ENCODE peak calls at places on chromosomes 6 and 20, in five cellular contexts. J, W, O, K and C are unnamed samples.

GRCh38 chr20:37686762-37687477 is 6.9 kb upstream of the CTNNBL1 start:
- DNase-seq in W (no peak), O (no peak), J (no peak), K (no peak), C (no peak)

GRCh38 chr6:4603291-4603690 is 172.9 kb upstream of the CDYL start:
- DNase-seq in W (no peak), K (no peak), J (no peak), O (no peak), C (no peak)

GRCh38 chr20:14580426-14581074 is 243.1 kb upstream of the FLRT3 start:
- DNase-seq in O (no peak), J (no peak), K (no peak), W (no peak), C (no peak)

GRCh38 chr6:101662111-101662897 is 268.8 kb downstream of the GRIK2 start:
- DNase-seq in W (no peak), K (no peak), J (no peak), O (no peak), C (no peak)

GRCh38 chr6:71544028-71544427 is 255.4 kb downstream of the OGFRL1 start:
- DNase-seq in W (no peak), K (no peak), O (no peak), J (no peak), C (no peak)

GRCh38 chr6:133046576-133046975 is 194.6 kb upstream of the EYA4 start:
- DNase-seq in O (no peak), W (no peak), J (no peak), K (no peak), C (no peak)

GRCh38 chr6:31267504-31268371 is 4.2 kb downstream of the HLA-C start:
- DNase-seq in K (no peak), O (no peak), W (no peak), J (no peak), C (no peak)

GRCh38 chr20:1700990-1701389 is 43.4 kb upstream of the SIRPG start:
- DNase-seq in O (no peak), K (no peak), W (no peak), J (no peak), C (no peak)

GRCh38 chr6:165872311-165872710 is 209.3 kb upstream of the PDE10A start:
- DNase-seq in J (no peak), K (no peak), O (no peak), W (no peak), C (no peak)

GRCh38 chr6:31354248-31354647 is 2.7 kb downstream of the HLA-B start:
- DNase-seq in K (no peak), O (no peak), W (no peak), J (no peak), C (no peak)

GRCh38 chr20:54633374-54633773 is 158.0 kb downstream of the DOK5 start:
- DNase-seq in K (no peak), O (no peak), W (no peak), J (no peak), C (no peak)

GRCh38 chr20:16346956-16347355 is 226.3 kb downstream of the KIF16B start:
- DNase-seq in J (no peak), O (no peak), W (no peak), K (no peak), C (no peak)

GRCh38 chr6:142478117-142478516 is 176.3 kb downstream of the ADGRG6 start:
- DNase-seq in W (no peak), K (no peak), O (no peak), J (no peak), C (no peak)

GRCh38 chr6:24766685-24767462 is 7.9 kb upstream of the GMNN start:
- DNase-seq in W (no peak), K (no peak), J (no peak), O (no peak), C (no peak)

GRCh38 chr6:103036846-103037245 is 1643.3 kb downstream of the GRIK2 start:
- DNase-seq in O (no peak), K (no peak), J (no peak), W (no peak), C (no peak)

GRCh38 chr6:26312096-26312463 is 52.9 kb upstream of the BTN3A2 start:
- DNase-seq in W (no peak), K (no peak), O (no peak), J (no peak), C (no peak)

GRCh38 chr6:148144917-148145521 is 197.6 kb upstream of the SASH1 start:
- DNase-seq in W (peak), O (peak), J (peak), K (no peak), C (peak)

GRCh38 chr20:4170621-4171537 is 155.5 kb upstream of the RNF24 start:
- DNase-seq in J (no peak), O (no peak), W (peak), K (no peak), C (no peak)

GRCh38 chr6:154754152-154754551 is 20.9 kb downstream of the SCAF8 start:
- DNase-seq in K (no peak), O (no peak), J (no peak), W (no peak), C (no peak)

GRCh38 chr20:62067547-62068260 is 2.0 kb upstream of the TAF4 start:
- DNase-seq in W (no peak), O (no peak), K (no peak), J (no peak), C (no peak)

GRCh38 chr20:8339313-8339712 is 207.2 kb downstream of the PLCB1 start:
- DNase-seq in W (no peak), K (no peak), J (no peak), O (no peak), C (no peak)

GRCh38 chr6:127969701-127970100 is 68.8 kb upstream of the THEMIS start:
- DNase-seq in J (no peak), O (no peak), K (no peak), W (no peak), C (no peak)

GRCh38 chr20:9490171-9490570 is 24.2 kb upstream of the LAMP5 start:
- DNase-seq in O (no peak), J (no peak), K (no peak), W (no peak), C (no peak)

GRCh38 chr6:64074981-64075380 is 439.4 kb downstream of the PHF3 start:
- DNase-seq in W (no peak), O (no peak), K (no peak), J (no peak), C (no peak)

GRCh38 chr6:132872923-132873322 is 58.6 kb downstream of the RPS12 start:
- DNase-seq in J (no peak), K (no peak), O (no peak), W (no peak), C (no peak)

GRCh38 chr20:51013577-51014330 is 9.2 kb downstream of the KCNG1 start:
- DNase-seq in K (no peak), W (no peak), O (no peak), J (no peak), C (no peak)